ENCODE peak calls at places on chromosome 7, in six cellular contexts. D, M, T, V, X and G are unnamed samples.

GRCh38 chr7:157028528-157028903 is 18.1 kb upstream of the MNX1 start:
- DNase-seq in M (no peak), D (no peak), V (no peak), X (no peak), T (no peak), G (no peak)

GRCh38 chr7:50684702-50685074 is 98.0 kb downstream of the GRB10 start:
- DNase-seq in D (no peak), M (no peak), X (no peak), T (no peak), V (no peak), G (no peak)

GRCh38 chr7:34143397-34143796 is 238.1 kb downstream of the BMPER start:
- DNase-seq in D (no peak), M (no peak), V (peak), X (peak), T (no peak), G (no peak)

GRCh38 chr7:30433082-30433481 is 45.5 kb downstream of the NOD1 start:
- DNase-seq in M (no peak), X (peak), V (peak), D (peak), T (no peak), G (peak)

GRCh38 chr7:70586822-70587221 is 545.1 kb upstream of the GALNT17 start:
- DNase-seq in M (no peak), V (no peak), X (no peak), D (no peak), T (no peak), G (no peak)

GRCh38 chr7:124649397-124650029 is 116.1 kb downstream of the GPR37 start:
- DNase-seq in X (peak), V (no peak), D (no peak), M (no peak), T (no peak), G (no peak)

GRCh38 chr7:76063525-76063924 is 15.6 kb downstream of the MDH2 start:
- DNase-seq in M (no peak), T (no peak), D (no peak), V (no peak), X (no peak), G (no peak)

GRCh38 chr7:17633099-17633498 is 307.2 kb downstream of the SNX13 start:
- DNase-seq in V (peak), X (peak), M (no peak), T (no peak), D (no peak), G (peak)

GRCh38 chr7:157730614-157731013 is 393.8 kb downstream of the DNAJB6 start:
- DNase-seq in T (no peak), M (no peak), X (no peak), V (no peak), D (no peak), G (no peak)

GRCh38 chr7:77409739-77410545 is 6.2 kb downstream of the GSAP start:
- DNase-seq in M (no peak), D (no peak), V (peak), X (peak), T (no peak), G (no peak)

GRCh38 chr7:90705391-90706066 is 109.4 kb downstream of the CDK14 start:
- DNase-seq in D (no peak), M (no peak), X (no peak), V (no peak), T (no peak), G (no peak)

GRCh38 chr7:129273936-129274335 is 49.1 kb downstream of the AHCYL2 start:
- DNase-seq in X (no peak), V (no peak), M (no peak), D (no peak), T (no peak), G (no peak)

GRCh38 chr7:139490130-139490529 is 6.7 kb upstream of the KLRG2 start:
- DNase-seq in M (no peak), T (no peak), V (no peak), D (no peak), X (no peak), G (no peak)

GRCh38 chr7:131540491-131541162 is 15.8 kb downstream of the PODXL start:
- DNase-seq in X (peak), D (no peak), V (no peak), M (no peak), T (no peak), G (peak)

GRCh38 chr7:116511552-116512523 is 12.3 kb downstream of the CAV2 start:
- DNase-seq in D (no peak), V (peak), T (no peak), X (peak), M (no peak), G (no peak)

GRCh38 chr7:17183630-17184328 is 114.7 kb upstream of the AHR start:
- DNase-seq in X (peak), V (no peak), T (no peak), D (no peak), M (no peak), G (no peak)

GRCh38 chr7:24704311-24704710 is 53.0 kb downstream of the GSDME start:
- DNase-seq in M (no peak), V (no peak), T (no peak), D (no peak), X (no peak), G (no peak)

GRCh38 chr7:31108097-31108657 is 56.1 kb downstream of the ADCYAP1R1 start:
- DNase-seq in X (no peak), T (no peak), V (no peak), M (no peak), D (peak), G (no peak)

GRCh38 chr7:5743803-5744202 is 37.7 kb downstream of the RNF216 start:
- DNase-seq in V (no peak), T (no peak), X (no peak), M (no peak), D (no peak), G (no peak)

GRCh38 chr7:103988468-103989199 is 824 bp downstream of the RELN start:
- DNase-seq in V (no peak), X (no peak), D (peak), T (no peak), M (peak), G (peak)

GRCh38 chr7:65265959-65266519 is 107.6 kb upstream of the ZNF92 start:
- DNase-seq in X (no peak), D (no peak), T (no peak), V (no peak), M (no peak), G (no peak)

GRCh38 chr7:18509491-18509890 is 13.9 kb downstream of the HDAC9 start:
- DNase-seq in V (peak), X (no peak), T (no peak), M (no peak), D (no peak), G (no peak)

GRCh38 chr7:44769381-44770209 is 20.9 kb downstream of the ZMIZ2 start:
- DNase-seq in T (no peak), X (peak), V (peak), D (no peak), M (no peak), G (no peak)

GRCh38 chr7:57203161-57203791 is 71.0 kb upstream of the ZNF479 start:
- DNase-seq in V (no peak), D (no peak), X (no peak), T (no peak), M (no peak), G (no peak)
- H2BK15ac ChIP-seq in V (no peak), D (no peak), X (no peak), T (no peak), M (no peak), G (no peak)

GRCh38 chr7:99372275-99373085 is 2.0 kb upstream of the ARPC1B start:
- DNase-seq in D (no peak), X (peak), T (no peak), V (peak), M (no peak), G (no peak)

GRCh38 chr7:99371376-99371920 is 3.1 kb upstream of the ARPC1B start:
- DNase-seq in T (no peak), V (no peak), M (no peak), X (no peak), D (no peak), G (peak)

GRCh38 chr7:99373086-99374066 is 1.2 kb upstream of the ARPC1B start:
- DNase-seq in T (no peak), D (no peak), M (no peak), V (no peak), X (no peak), G (no peak)

GRCh38 chr7:99375070-99375807 is 709 bp downstream of the ARPC1B start:
- DNase-seq in D (peak), M (no peak), V (peak), X (peak), T (no peak), G (peak)

DNA sequence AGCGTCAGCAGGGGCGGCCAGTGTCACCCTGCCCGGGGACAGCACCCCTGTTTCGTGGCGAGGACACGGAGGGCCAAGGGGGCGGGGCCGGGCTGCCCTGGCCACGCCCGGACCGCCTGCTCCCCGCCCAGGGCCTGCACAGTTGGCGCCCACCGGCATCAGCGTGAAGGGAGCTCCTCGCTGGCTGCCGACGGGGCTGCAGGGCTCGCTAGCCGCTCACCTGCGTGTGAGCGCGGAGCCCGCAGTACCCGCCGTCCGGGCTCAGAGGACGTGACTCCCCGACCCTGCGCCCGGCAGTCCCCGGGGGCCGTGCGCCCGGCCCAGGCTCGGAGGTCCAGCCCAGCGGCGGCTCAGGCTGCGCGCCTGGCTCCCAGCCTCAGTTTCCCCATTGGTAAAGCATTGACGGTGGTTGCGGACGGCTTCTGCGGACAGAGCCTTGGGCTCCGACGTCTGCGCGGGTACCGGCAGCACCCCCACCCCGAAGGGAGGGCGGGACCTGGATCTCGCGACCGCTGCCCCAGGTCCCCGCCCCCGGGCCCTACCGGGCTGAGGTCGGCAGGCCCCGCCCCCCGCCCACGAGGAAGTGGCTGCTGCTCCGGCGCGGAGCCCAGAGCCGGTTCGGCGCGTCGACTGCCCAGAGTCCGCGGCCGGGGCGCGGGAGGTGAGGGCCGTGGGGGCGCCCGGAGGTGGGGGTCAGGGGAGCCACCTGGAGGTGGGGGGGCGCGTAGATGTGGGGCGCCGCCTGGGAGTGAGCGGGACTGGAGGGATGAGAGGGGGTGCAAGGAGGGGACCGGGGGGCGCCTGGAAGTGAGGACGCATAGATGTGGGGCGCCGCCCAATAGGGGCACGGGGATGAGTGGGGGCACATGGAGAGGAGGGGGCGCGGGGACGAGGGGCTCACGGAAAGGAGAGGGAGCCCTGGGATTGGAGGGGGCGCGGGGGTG is at the start of gene ARPC1B:
- DNase-seq in X (peak), M (peak), V (peak), T (no peak), D (peak), G (peak)
- H4K8ac ChIP-seq in X (peak), M (no peak), V (peak), T (peak), D (no peak), G (peak)

GRCh38 chr7:47576031-47576908 is 5.6 kb downstream of the TNS3 start:
- DNase-seq in V (peak), X (peak), M (no peak), D (no peak), T (no peak), G (peak)
- H2BK15ac ChIP-seq in V (peak), X (peak), M (no peak), D (no peak), T (no peak), G (no peak)

DNA sequence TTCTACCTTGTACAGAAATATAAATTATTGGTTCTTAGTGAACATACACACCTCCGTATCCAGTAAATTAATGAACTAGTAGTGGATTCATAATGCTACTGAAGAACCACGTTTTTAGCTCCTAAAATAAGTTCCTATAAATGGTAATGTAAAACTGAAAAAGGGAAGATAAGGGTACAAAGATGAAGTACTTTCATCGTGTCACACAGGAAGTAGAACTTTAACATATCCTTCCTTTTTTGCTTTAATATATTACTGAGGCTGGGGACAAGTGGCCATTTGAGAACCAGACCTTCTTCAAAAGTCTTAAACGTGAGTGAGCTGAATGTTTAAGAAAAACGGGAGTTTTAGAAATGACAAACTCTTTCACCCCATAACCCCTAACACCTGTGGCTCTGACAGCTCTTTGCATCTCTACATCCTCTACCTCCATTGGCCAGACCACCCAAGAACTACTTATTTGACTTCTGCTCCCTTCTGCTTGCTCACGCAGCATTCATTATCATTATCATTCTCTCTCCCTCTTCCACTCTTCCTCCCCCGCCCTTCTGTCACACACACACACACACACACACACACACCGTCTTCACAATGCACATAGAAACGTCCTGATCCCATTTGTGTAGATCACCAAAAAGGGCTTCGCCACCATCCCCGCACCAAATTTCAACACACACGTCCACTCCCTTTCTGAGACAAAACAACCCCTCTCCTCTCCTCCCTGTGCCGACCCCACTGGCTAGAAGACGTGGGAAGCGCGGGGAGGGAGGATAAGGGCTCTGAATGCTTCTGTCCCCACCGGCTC is 684 bp downstream of the SKAP2 start:
- DNase-seq in V (peak), D (no peak), T (no peak), X (peak), M (no peak), G (no peak)
- H4K8ac ChIP-seq in V (peak), D (no peak), T (no peak), X (peak), M (no peak), G (no peak)

DNA sequence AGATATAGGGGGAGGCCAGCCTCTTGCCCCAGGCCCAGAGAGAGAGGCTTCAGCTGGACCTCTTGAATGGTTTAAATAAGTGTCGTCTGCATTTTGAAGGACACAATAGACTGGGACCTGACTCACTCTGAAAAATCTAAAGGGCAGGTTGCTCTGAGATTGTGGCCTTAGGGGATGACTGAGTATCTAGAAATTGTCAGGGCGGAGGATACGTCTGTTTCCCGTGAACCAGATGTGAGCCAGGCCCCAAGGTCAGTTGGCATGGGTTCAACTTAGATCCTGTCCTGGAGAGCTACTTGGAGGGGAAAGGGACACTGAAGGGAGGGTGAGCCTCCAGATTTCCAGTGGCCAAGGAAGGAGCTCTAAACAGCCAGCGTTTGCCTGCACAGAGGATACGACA is 110.2 kb downstream of the CHN2 start:
- DNase-seq in V (no peak), D (no peak), X (no peak), M (no peak), T (no peak), G (peak)
- H2BK15ac ChIP-seq in V (no peak), D (no peak), X (no peak), M (no peak), T (no peak), G (no peak)

DNA sequence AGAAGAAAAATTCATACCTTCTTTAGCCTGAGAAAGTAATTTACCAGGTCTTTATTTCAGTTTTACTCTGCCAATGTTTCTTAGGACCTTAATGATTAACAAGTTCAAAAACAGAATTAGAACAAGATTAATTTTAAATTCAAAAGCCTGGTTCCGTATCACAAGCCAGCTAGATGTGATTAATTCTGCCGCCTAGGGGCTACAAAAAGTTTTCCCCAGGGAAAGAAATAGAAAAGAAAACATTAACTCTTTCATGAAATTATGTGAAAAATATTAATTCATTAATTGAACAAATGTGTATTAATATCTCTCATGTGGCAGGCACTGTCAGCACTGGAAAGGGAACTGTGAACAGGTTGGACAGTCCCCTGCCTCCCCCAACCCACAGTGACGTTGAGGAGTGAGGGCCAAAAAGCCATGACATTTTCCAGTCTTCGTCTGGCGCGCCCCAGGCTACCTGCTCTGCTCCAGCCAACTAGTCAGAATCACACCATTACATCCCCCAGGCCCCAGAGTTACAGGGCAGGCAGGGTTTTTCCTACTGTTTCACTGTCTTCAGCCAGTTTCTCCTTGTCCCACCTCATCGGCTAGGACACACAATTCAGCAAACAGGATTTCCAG is 20.1 kb downstream of the TMEM176A start:
- DNase-seq in V (no peak), M (no peak), T (no peak), D (no peak), X (no peak), G (no peak)
- H4K8ac ChIP-seq in V (no peak), M (no peak), T (no peak), D (no peak), X (no peak), G (no peak)